ENCODE peak calls at places on chromosomes 4 and X, in six cellular contexts. One of them, this sample, is unnamed.

GRCh38 chr4:3786196-3786869 is 20.1 kb downstream of the ADRA2C start:
- DNase-seq in stimulated activated CD8-positive, alpha-beta memory T cell treated with anti-CD3 and anti-CD28 coated beads, Interleukin-12 subunit alpha, Interleukin-12 subunit beta, amount 100 ng/mL, for 1 hour: no peak
- DNase-seq in RKO: no peak
- DNase-seq in AML-193: no peak
- DNase-seq in activated CD8-positive, alpha-beta memory T cell treated with anti-CD3 and anti-CD28 coated beads for 48 hours: no peak
- DNase-seq in heart left ventricle: no peak
- DNase-seq in this sample: no peak

GRCh38 chr4:88737304-88738015 is 39.8 kb upstream of the NAP1L5 start:
- DNase-seq in stimulated activated CD8-positive, alpha-beta memory T cell treated with anti-CD3 and anti-CD28 coated beads, Interleukin-12 subunit alpha, Interleukin-12 subunit beta, amount 100 ng/mL, for 1 hour: no peak
- DNase-seq in activated CD8-positive, alpha-beta memory T cell treated with anti-CD3 and anti-CD28 coated beads for 48 hours: no peak
- DNase-seq in heart left ventricle: no peak
- DNase-seq in RKO: no peak
- DNase-seq in AML-193: no peak
- DNase-seq in this sample: no peak

GRCh38 chr4:30968926-30969325 is 248.8 kb downstream of the PCDH7 start:
- DNase-seq in RKO: no peak
- DNase-seq in stimulated activated CD8-positive, alpha-beta memory T cell treated with anti-CD3 and anti-CD28 coated beads, Interleukin-12 subunit alpha, Interleukin-12 subunit beta, amount 100 ng/mL, for 1 hour: no peak
- DNase-seq in heart left ventricle: no peak
- DNase-seq in activated CD8-positive, alpha-beta memory T cell treated with anti-CD3 and anti-CD28 coated beads for 48 hours: no peak
- DNase-seq in AML-193: no peak
- DNase-seq in this sample: no peak

GRCh38 chrX:101799387-101799786 is 132.4 kb downstream of the ZMAT1 start:
- DNase-seq in stimulated activated CD8-positive, alpha-beta memory T cell treated with anti-CD3 and anti-CD28 coated beads, Interleukin-12 subunit alpha, Interleukin-12 subunit beta, amount 100 ng/mL, for 1 hour: peak
- DNase-seq in RKO: peak
- DNase-seq in heart left ventricle: peak
- DNase-seq in activated CD8-positive, alpha-beta memory T cell treated with anti-CD3 and anti-CD28 coated beads for 48 hours: peak
- DNase-seq in AML-193: peak
- DNase-seq in this sample: peak

GRCh38 chr4:55866973-55867574 is 13.6 kb downstream of the EXOC1 start:
- DNase-seq in RKO: peak
- DNase-seq in activated CD8-positive, alpha-beta memory T cell treated with anti-CD3 and anti-CD28 coated beads for 48 hours: no peak
- DNase-seq in stimulated activated CD8-positive, alpha-beta memory T cell treated with anti-CD3 and anti-CD28 coated beads, Interleukin-12 subunit alpha, Interleukin-12 subunit beta, amount 100 ng/mL, for 1 hour: no peak
- DNase-seq in heart left ventricle: no peak
- DNase-seq in AML-193: peak
- DNase-seq in this sample: no peak

GRCh38 chrX:115609621-115610020 is 48.6 kb downstream of the PLS3 start:
- DNase-seq in heart left ventricle: no peak
- DNase-seq in stimulated activated CD8-positive, alpha-beta memory T cell treated with anti-CD3 and anti-CD28 coated beads, Interleukin-12 subunit alpha, Interleukin-12 subunit beta, amount 100 ng/mL, for 1 hour: no peak
- DNase-seq in AML-193: no peak
- DNase-seq in activated CD8-positive, alpha-beta memory T cell treated with anti-CD3 and anti-CD28 coated beads for 48 hours: no peak
- DNase-seq in RKO: no peak
- DNase-seq in this sample: no peak

GRCh38 chr4:40199999-40200880 is 3.4 kb downstream of the RHOH start:
- DNase-seq in heart left ventricle: no peak
- DNase-seq in activated CD8-positive, alpha-beta memory T cell treated with anti-CD3 and anti-CD28 coated beads for 48 hours: peak
- DNase-seq in AML-193: peak
- DNase-seq in stimulated activated CD8-positive, alpha-beta memory T cell treated with anti-CD3 and anti-CD28 coated beads, Interleukin-12 subunit alpha, Interleukin-12 subunit beta, amount 100 ng/mL, for 1 hour: no peak
- DNase-seq in RKO: no peak
- DNase-seq in this sample: no peak

GRCh38 chrX:79409657-79410056 is 42.5 kb upstream of the ITM2A start:
- DNase-seq in activated CD8-positive, alpha-beta memory T cell treated with anti-CD3 and anti-CD28 coated beads for 48 hours: no peak
- DNase-seq in heart left ventricle: no peak
- DNase-seq in stimulated activated CD8-positive, alpha-beta memory T cell treated with anti-CD3 and anti-CD28 coated beads, Interleukin-12 subunit alpha, Interleukin-12 subunit beta, amount 100 ng/mL, for 1 hour: no peak
- DNase-seq in RKO: no peak
- DNase-seq in AML-193: no peak
- DNase-seq in this sample: no peak

GRCh38 chrX:20267924-20268701 is 1.4 kb upstream of the RPS6KA3 start:
- DNase-seq in RKO: no peak
- DNase-seq in activated CD8-positive, alpha-beta memory T cell treated with anti-CD3 and anti-CD28 coated beads for 48 hours: no peak
- DNase-seq in heart left ventricle: peak
- DNase-seq in AML-193: no peak
- DNase-seq in stimulated activated CD8-positive, alpha-beta memory T cell treated with anti-CD3 and anti-CD28 coated beads, Interleukin-12 subunit alpha, Interleukin-12 subunit beta, amount 100 ng/mL, for 1 hour: no peak
- DNase-seq in this sample: no peak

GRCh38 chr4:2800691-2801596 is 8.1 kb downstream of the SH3BP2 start:
- DNase-seq in stimulated activated CD8-positive, alpha-beta memory T cell treated with anti-CD3 and anti-CD28 coated beads, Interleukin-12 subunit alpha, Interleukin-12 subunit beta, amount 100 ng/mL, for 1 hour: no peak
- DNase-seq in AML-193: peak
- DNase-seq in RKO: no peak
- DNase-seq in heart left ventricle: peak
- DNase-seq in activated CD8-positive, alpha-beta memory T cell treated with anti-CD3 and anti-CD28 coated beads for 48 hours: no peak
- DNase-seq in this sample: no peak

GRCh38 chr4:139773560-139774318 is 108.1 kb downstream of the MGST2 start:
- DNase-seq in stimulated activated CD8-positive, alpha-beta memory T cell treated with anti-CD3 and anti-CD28 coated beads, Interleukin-12 subunit alpha, Interleukin-12 subunit beta, amount 100 ng/mL, for 1 hour: no peak
- DNase-seq in activated CD8-positive, alpha-beta memory T cell treated with anti-CD3 and anti-CD28 coated beads for 48 hours: no peak
- DNase-seq in RKO: no peak
- DNase-seq in AML-193: no peak
- DNase-seq in heart left ventricle: no peak
- DNase-seq in this sample: no peak

GRCh38 chr4:158624889-158625478 is 46.7 kb downstream of the C4orf46 start:
- DNase-seq in heart left ventricle: no peak
- DNase-seq in RKO: peak
- DNase-seq in stimulated activated CD8-positive, alpha-beta memory T cell treated with anti-CD3 and anti-CD28 coated beads, Interleukin-12 subunit alpha, Interleukin-12 subunit beta, amount 100 ng/mL, for 1 hour: no peak
- DNase-seq in activated CD8-positive, alpha-beta memory T cell treated with anti-CD3 and anti-CD28 coated beads for 48 hours: no peak
- DNase-seq in AML-193: peak
- DNase-seq in this sample: peak

GRCh38 chr4:158610790-158611189 is 60.9 kb downstream of the C4orf46 start:
- DNase-seq in RKO: no peak
- DNase-seq in AML-193: no peak
- DNase-seq in activated CD8-positive, alpha-beta memory T cell treated with anti-CD3 and anti-CD28 coated beads for 48 hours: no peak
- DNase-seq in stimulated activated CD8-positive, alpha-beta memory T cell treated with anti-CD3 and anti-CD28 coated beads, Interleukin-12 subunit alpha, Interleukin-12 subunit beta, amount 100 ng/mL, for 1 hour: no peak
- DNase-seq in heart left ventricle: no peak
- DNase-seq in this sample: no peak

GRCh38 chr4:6345096-6345830 is 75.6 kb downstream of the WFS1 start:
- DNase-seq in heart left ventricle: no peak
- DNase-seq in AML-193: no peak
- DNase-seq in stimulated activated CD8-positive, alpha-beta memory T cell treated with anti-CD3 and anti-CD28 coated beads, Interleukin-12 subunit alpha, Interleukin-12 subunit beta, amount 100 ng/mL, for 1 hour: no peak
- DNase-seq in activated CD8-positive, alpha-beta memory T cell treated with anti-CD3 and anti-CD28 coated beads for 48 hours: no peak
- DNase-seq in RKO: no peak
- DNase-seq in this sample: no peak

GRCh38 chr4:185143596-185143969 is 517 bp downstream of the SLC25A4 start:
- DNase-seq in RKO: peak
- DNase-seq in stimulated activated CD8-positive, alpha-beta memory T cell treated with anti-CD3 and anti-CD28 coated beads, Interleukin-12 subunit alpha, Interleukin-12 subunit beta, amount 100 ng/mL, for 1 hour: no peak
- DNase-seq in activated CD8-positive, alpha-beta memory T cell treated with anti-CD3 and anti-CD28 coated beads for 48 hours: no peak
- DNase-seq in heart left ventricle: peak
- DNase-seq in AML-193: no peak
- DNase-seq in this sample: no peak

GRCh38 chr4:35399912-35400311 is 844.4 kb downstream of the ARAP2 start:
- DNase-seq in activated CD8-positive, alpha-beta memory T cell treated with anti-CD3 and anti-CD28 coated beads for 48 hours: no peak
- DNase-seq in AML-193: no peak
- DNase-seq in RKO: no peak
- DNase-seq in stimulated activated CD8-positive, alpha-beta memory T cell treated with anti-CD3 and anti-CD28 coated beads, Interleukin-12 subunit alpha, Interleukin-12 subunit beta, amount 100 ng/mL, for 1 hour: no peak
- DNase-seq in heart left ventricle: no peak
- DNase-seq in this sample: no peak

GRCh38 chr4:66160606-66161005 is 490.3 kb upstream of the EPHA5 start:
- DNase-seq in AML-193: no peak
- DNase-seq in activated CD8-positive, alpha-beta memory T cell treated with anti-CD3 and anti-CD28 coated beads for 48 hours: no peak
- DNase-seq in heart left ventricle: no peak
- DNase-seq in stimulated activated CD8-positive, alpha-beta memory T cell treated with anti-CD3 and anti-CD28 coated beads, Interleukin-12 subunit alpha, Interleukin-12 subunit beta, amount 100 ng/mL, for 1 hour: no peak
- DNase-seq in RKO: no peak
- DNase-seq in this sample: no peak

GRCh38 chrX:154481911-154482601 is 3.0 kb upstream of the LAGE3 start:
- DNase-seq in RKO: no peak
- DNase-seq in activated CD8-positive, alpha-beta memory T cell treated with anti-CD3 and anti-CD28 coated beads for 48 hours: no peak
- DNase-seq in heart left ventricle: peak
- DNase-seq in AML-193: no peak
- DNase-seq in stimulated activated CD8-positive, alpha-beta memory T cell treated with anti-CD3 and anti-CD28 coated beads, Interleukin-12 subunit alpha, Interleukin-12 subunit beta, amount 100 ng/mL, for 1 hour: no peak
- DNase-seq in this sample: no peak

GRCh38 chr4:148330724-148331123 is 111.5 kb downstream of the NR3C2 start:
- DNase-seq in heart left ventricle: no peak
- DNase-seq in stimulated activated CD8-positive, alpha-beta memory T cell treated with anti-CD3 and anti-CD28 coated beads, Interleukin-12 subunit alpha, Interleukin-12 subunit beta, amount 100 ng/mL, for 1 hour: no peak
- DNase-seq in AML-193: no peak
- DNase-seq in RKO: no peak
- DNase-seq in activated CD8-positive, alpha-beta memory T cell treated with anti-CD3 and anti-CD28 coated beads for 48 hours: no peak
- DNase-seq in this sample: no peak

GRCh38 chr4:22493523-22493922 is 22.3 kb downstream of the ADGRA3 start:
- DNase-seq in heart left ventricle: no peak
- DNase-seq in stimulated activated CD8-positive, alpha-beta memory T cell treated with anti-CD3 and anti-CD28 coated beads, Interleukin-12 subunit alpha, Interleukin-12 subunit beta, amount 100 ng/mL, for 1 hour: no peak
- DNase-seq in AML-193: no peak
- DNase-seq in activated CD8-positive, alpha-beta memory T cell treated with anti-CD3 and anti-CD28 coated beads for 48 hours: no peak
- DNase-seq in RKO: no peak
- DNase-seq in this sample: no peak

GRCh38 chrX:39563189-39563588 is 534.6 kb downstream of the BCOR start:
- DNase-seq in heart left ventricle: no peak
- DNase-seq in AML-193: no peak
- DNase-seq in activated CD8-positive, alpha-beta memory T cell treated with anti-CD3 and anti-CD28 coated beads for 48 hours: no peak
- DNase-seq in stimulated activated CD8-positive, alpha-beta memory T cell treated with anti-CD3 and anti-CD28 coated beads, Interleukin-12 subunit alpha, Interleukin-12 subunit beta, amount 100 ng/mL, for 1 hour: no peak
- DNase-seq in RKO: no peak
- DNase-seq in this sample: no peak

GRCh38 chr4:6281436-6282144 is 11.9 kb downstream of the WFS1 start:
- DNase-seq in heart left ventricle: peak
- DNase-seq in RKO: no peak
- DNase-seq in activated CD8-positive, alpha-beta memory T cell treated with anti-CD3 and anti-CD28 coated beads for 48 hours: no peak
- DNase-seq in stimulated activated CD8-positive, alpha-beta memory T cell treated with anti-CD3 and anti-CD28 coated beads, Interleukin-12 subunit alpha, Interleukin-12 subunit beta, amount 100 ng/mL, for 1 hour: no peak
- DNase-seq in AML-193: no peak
- DNase-seq in this sample: no peak